ENCODE peak calls at places on chromosome 10, in eight cellular contexts. T is right lobe of liver, S is endodermal cell, I is HCT116, L is endothelial cell of umbilical vein, C is left ventricle myocardium inferior, Y is lower lobe of right lung, M is tibial artery. Z is an unnamed sample.

GRCh38 chr10:56269181-56269580 is 91.9 kb downstream of the ZWINT start:
- DNase-seq in T (no peak), C (no peak), S (no peak), I (no peak), M (no peak), Y (no peak), L (no peak), Z (no peak)

GRCh38 chr10:30366829-30367228 is 17.8 kb upstream of the MTPAP start:
- DNase-seq in M (no peak), C (no peak), Y (no peak), L (no peak), S (no peak), T (no peak), I (no peak), Z (no peak)

GRCh38 chr10:122264442-122264841 is 6.7 kb upstream of the BTBD16 start:
- DNase-seq in T (no peak), C (no peak), I (no peak), L (no peak), Y (no peak), S (peak; percentile 13), M (no peak), Z (no peak)

GRCh38 chr10:45418417-45418858 is 44.4 kb downstream of the ALOX5 start:
- DNase-seq in L (no peak), M (no peak), C (no peak), I (no peak), T (no peak), S (no peak), Y (no peak), Z (no peak)

GRCh38 chr10:123496336-123496735 is 169.8 kb upstream of the GPR26 start:
- DNase-seq in S (no peak), M (no peak), Y (no peak), L (no peak), C (no peak), T (no peak), I (no peak), Z (no peak)

GRCh38 chr10:122168598-122168997 is 102.5 kb upstream of the BTBD16 start:
- DNase-seq in C (no peak), Y (no peak), I (no peak), T (no peak), S (no peak), L (no peak), M (no peak), Z (no peak)

GRCh38 chr10:97355571-97355975 is 21.0 kb upstream of the FRAT2 start:
- DNase-seq in Y (no peak), M (no peak), S (peak; percentile 81), I (no peak), L (peak; percentile 80), C (no peak), T (no peak), Z (no peak)

GRCh38 chr10:31317652-31318381 is 1.2 kb upstream of the ZEB1 start:
- DNase-seq in I (no peak), L (peak; percentile 88), M (no peak), C (no peak), Y (peak; percentile 70), S (no peak), T (peak; percentile 83), Z (peak; percentile 57)

GRCh38 chr10:119455609-119456434 is 86.7 kb downstream of the RGS10 start:
- DNase-seq in M (no peak), Y (peak; percentile 36), T (no peak), L (no peak), I (no peak), S (no peak), C (no peak), Z (no peak)

GRCh38 chr10:717458-717857 is 28.0 kb upstream of the DIP2C start:
- DNase-seq in L (no peak), T (no peak), C (no peak), I (no peak), S (no peak), Y (no peak), M (no peak), Z (no peak)

GRCh38 chr10:38008006-38008405 is 2.5 kb upstream of the ZNF33A start:
- DNase-seq in L (no peak), S (no peak), M (no peak), Y (no peak), T (no peak), I (no peak), C (no peak), Z (no peak)

GRCh38 chr10:98154076-98154475 is 19.6 kb downstream of the R3HCC1L start:
- DNase-seq in C (no peak), M (no peak), S (no peak), Y (no peak), I (no peak), L (no peak), T (no peak), Z (no peak)

GRCh38 chr10:103350522-103351260 is at the start of gene PCGF6:
- DNase-seq in S (peak; percentile 97), M (peak; percentile 80), T (peak; percentile 86), I (peak; percentile 58), L (peak; percentile 87), C (peak; percentile 85), Y (peak; percentile 85), Z (peak; percentile 93)

GRCh38 chr10:11115337-11115736 is 97.7 kb downstream of the CELF2 start:
- DNase-seq in T (no peak), L (no peak), S (no peak), I (no peak), M (no peak), C (no peak), Y (no peak), Z (no peak)

GRCh38 chr10:52436664-52437063 is 122.6 kb downstream of the DKK1 start:
- DNase-seq in S (no peak), I (no peak), Y (no peak), L (no peak), M (no peak), T (no peak), C (no peak), Z (no peak)

GRCh38 chr10:30820282-30820991 is 190.9 kb upstream of the LYZL2 start:
- DNase-seq in C (no peak), I (no peak), T (no peak), L (peak; percentile 98), M (peak; percentile 3), S (no peak), Y (no peak), Z (no peak)

GRCh38 chr10:75952093-75952492 is 520.7 kb downstream of the LRMDA start:
- DNase-seq in Y (no peak), M (no peak), S (no peak), C (no peak), I (no peak), L (no peak), T (no peak), Z (no peak)

GRCh38 chr10:86233131-86233530 is 133.5 kb downstream of the GRID1 start:
- DNase-seq in Y (no peak), S (peak; percentile 63), C (no peak), T (peak; percentile 3), L (no peak), I (no peak), M (no peak), Z (no peak)

GRCh38 chr10:86230538-86231180 is 135.9 kb downstream of the GRID1 start:
- DNase-seq in L (no peak), M (no peak), S (no peak), T (no peak), I (no peak), C (no peak), Y (peak; percentile 29), Z (no peak)

GRCh38 chr10:86232646-86233045 is 133.9 kb downstream of the GRID1 start:
- DNase-seq in I (no peak), M (no peak), L (no peak), T (no peak), S (no peak), C (no peak), Y (no peak), Z (no peak)

GRCh38 chr10:86229811-86230409 is 136.7 kb downstream of the GRID1 start:
- DNase-seq in L (no peak), C (no peak), T (no peak), S (no peak), M (no peak), Y (peak; percentile 34), I (no peak), Z (no peak)

GRCh38 chr10:86231796-86232560 is 134.6 kb downstream of the GRID1 start:
- DNase-seq in S (no peak), I (no peak), C (no peak), T (no peak), Y (no peak), M (no peak), L (no peak), Z (no peak)
- TF ChIP-seq CTCF in S (no peak), I (no peak), C (no peak), T (no peak), Y (no peak), M (no peak), L (no peak), Z (no peak)

DNA sequence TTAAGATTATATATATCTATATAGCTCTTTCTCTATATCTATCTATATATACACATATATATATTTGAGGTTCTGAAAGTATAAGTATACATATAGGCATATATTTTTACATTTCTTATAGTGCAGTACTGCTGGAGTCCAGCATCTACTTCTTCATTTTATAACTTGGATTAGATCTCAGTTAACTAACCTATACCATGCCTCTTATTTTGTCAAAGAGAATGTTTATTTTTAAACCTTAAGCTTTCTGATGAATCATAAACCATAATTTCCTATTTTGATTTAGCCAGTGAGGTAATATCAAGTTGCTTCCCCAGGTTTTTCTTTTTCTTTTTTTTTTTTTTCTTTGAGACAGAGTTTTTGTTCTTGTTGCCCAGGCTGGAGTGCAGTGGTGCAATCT is 8.1 kb downstream of the ZNF32 start:
- DNase-seq in Y (no peak), T (no peak), L (no peak), S (no peak), M (no peak), I (no peak), C (no peak), Z (no peak)
- H3K9me3 ChIP-seq in Y (peaks cover 61% of the 10 kb centered on the region), T (peaks cover 6% of the 10 kb centered on the region), L (peaks cover 12% of the 10 kb centered on the region), S (peaks cover 67% of the 10 kb centered on the region), M (peaks cover 12% of the 10 kb centered on the region), I (peaks cover 25% of the 10 kb centered on the region), C (peaks cover 78% of the 10 kb centered on the region), Z (no peaks in the 10 kb centered on the region)

DNA sequence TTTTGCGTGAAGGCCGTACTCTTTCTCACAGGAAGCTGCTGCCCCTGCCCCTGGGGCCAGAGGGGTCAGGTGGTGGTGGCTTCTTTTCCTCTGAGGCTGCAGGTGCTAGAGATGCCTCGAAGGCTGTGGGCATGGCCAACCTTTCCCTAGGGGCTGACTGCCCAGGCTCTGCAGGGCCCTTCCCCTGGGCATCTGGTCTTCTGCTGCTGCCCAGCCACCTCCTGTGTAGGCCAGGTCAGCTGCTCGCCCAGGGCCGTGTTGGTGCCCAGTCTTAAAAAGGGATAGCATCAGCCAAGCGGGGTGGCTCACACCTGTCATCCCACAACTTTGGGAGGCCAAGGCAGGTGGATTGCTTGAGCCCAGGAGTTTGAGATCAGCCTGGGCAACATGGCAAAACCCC is 114.3 kb downstream of the FAM53B start:
- DNase-seq in L (no peak), Y (no peak), C (no peak), M (no peak), S (no peak), T (no peak), I (no peak), Z (no peak)
- TF ChIP-seq CTCF in L (no peak), Y (no peak), C (no peak), M (no peak), S (no peak), T (no peak), I (no peak), Z (no peak)

DNA sequence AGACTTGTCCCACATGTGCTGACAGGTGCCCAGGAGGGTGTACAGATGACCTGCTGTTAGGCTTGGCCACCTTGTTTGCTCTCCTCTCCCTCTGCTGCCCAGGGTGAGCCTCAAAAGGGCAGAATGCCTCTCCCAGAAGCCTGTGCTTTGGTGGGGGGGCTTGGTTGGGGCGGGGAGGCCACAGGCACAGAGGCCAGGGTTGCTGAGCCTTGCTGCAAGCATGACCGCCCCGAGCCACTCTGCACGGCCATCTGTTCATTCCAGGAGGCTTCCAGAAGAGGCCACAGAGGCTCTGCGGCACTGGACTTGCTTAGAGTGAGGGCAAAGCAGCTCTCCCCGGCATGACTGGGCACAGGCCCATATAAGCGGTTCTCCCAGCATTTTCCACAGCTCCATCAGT is 190.8 kb downstream of the GLRX3 start:
- DNase-seq in I (no peak), Y (no peak), T (no peak), L (no peak), S (no peak), M (no peak), C (no peak), Z (no peak)
- H3K9me3 ChIP-seq in I (no peaks in the 10 kb centered on the region), Y (no peaks in the 10 kb centered on the region), T (no peaks in the 10 kb centered on the region), L (peaks cover 4% of the 10 kb centered on the region), S (peaks cover 3% of the 10 kb centered on the region), M (no peaks in the 10 kb centered on the region), C (peaks cover 20% of the 10 kb centered on the region), Z (no peaks in the 10 kb centered on the region)

Z was measured in pancreas.